ENCODE peak calls at places on chromosome 6, in seven cellular contexts. One of them, this sample, is unnamed.

GRCh38 chr6:90338409-90338808 is 41.8 kb upstream of the BACH2 start:
- DNase-seq in heart left ventricle: no peak
- DNase-seq in coronary artery: no peak
- DNase-seq in colonic mucosa: no peak
- DNase-seq in SK-N-SH: no peak
- DNase-seq in astrocyte: peak
- DNase-seq in PC-9: peak
- DNase-seq in this sample: no peak

GRCh38 chr6:84776392-84776791 is 12.0 kb upstream of the TBX18 start:
- DNase-seq in SK-N-SH: no peak
- DNase-seq in coronary artery: no peak
- DNase-seq in heart left ventricle: no peak
- DNase-seq in PC-9: no peak
- DNase-seq in astrocyte: no peak
- DNase-seq in colonic mucosa: no peak
- DNase-seq in this sample: no peak

GRCh38 chr6:170553686-170554085 is 483 bp upstream of the TBP start:
- DNase-seq in heart left ventricle: peak
- DNase-seq in colonic mucosa: no peak
- DNase-seq in astrocyte: peak
- DNase-seq in PC-9: peak
- DNase-seq in SK-N-SH: no peak
- DNase-seq in coronary artery: no peak
- DNase-seq in this sample: no peak

GRCh38 chr6:63516186-63516944 is 55.9 kb upstream of the LOC128125822 start:
- DNase-seq in colonic mucosa: no peak
- DNase-seq in coronary artery: no peak
- DNase-seq in PC-9: peak
- DNase-seq in SK-N-SH: no peak
- DNase-seq in heart left ventricle: no peak
- DNase-seq in astrocyte: peak
- DNase-seq in this sample: no peak

GRCh38 chr6:29705389-29706231 is 17.6 kb upstream of the HLA-F start:
- DNase-seq in heart left ventricle: no peak
- DNase-seq in coronary artery: peak
- DNase-seq in astrocyte: peak
- DNase-seq in SK-N-SH: peak
- DNase-seq in colonic mucosa: peak
- DNase-seq in PC-9: no peak
- DNase-seq in this sample: no peak

GRCh38 chr6:47241742-47242482 is 67.8 kb downstream of the TNFRSF21 start:
- DNase-seq in astrocyte: no peak
- DNase-seq in colonic mucosa: no peak
- DNase-seq in heart left ventricle: peak
- DNase-seq in coronary artery: no peak
- DNase-seq in PC-9: no peak
- DNase-seq in SK-N-SH: no peak
- DNase-seq in this sample: no peak

GRCh38 chr6:36576573-36576972 is 17.6 kb upstream of the SRSF3 start:
- DNase-seq in SK-N-SH: no peak
- DNase-seq in coronary artery: no peak
- DNase-seq in PC-9: no peak
- DNase-seq in astrocyte: no peak
- DNase-seq in heart left ventricle: no peak
- DNase-seq in colonic mucosa: no peak
- DNase-seq in this sample: no peak

GRCh38 chr6:116561377-116562018 is 7.9 kb downstream of the CALHM4 start:
- DNase-seq in colonic mucosa: peak
- DNase-seq in coronary artery: peak
- DNase-seq in heart left ventricle: peak
- DNase-seq in PC-9: peak
- DNase-seq in astrocyte: peak
- DNase-seq in SK-N-SH: peak
- DNase-seq in this sample: peak

GRCh38 chr6:3838992-3839867 is 9.9 kb upstream of the FAM50B start:
- DNase-seq in coronary artery: no peak
- DNase-seq in colonic mucosa: no peak
- DNase-seq in PC-9: no peak
- DNase-seq in astrocyte: no peak
- DNase-seq in SK-N-SH: no peak
- DNase-seq in heart left ventricle: no peak
- DNase-seq in this sample: no peak

GRCh38 chr6:46746691-46747090 is at the start of gene ANKRD66:
- DNase-seq in PC-9: no peak
- DNase-seq in colonic mucosa: no peak
- DNase-seq in coronary artery: no peak
- DNase-seq in heart left ventricle: no peak
- DNase-seq in astrocyte: no peak
- DNase-seq in SK-N-SH: no peak
- DNase-seq in this sample: no peak

GRCh38 chr6:143677891-143678737 is at the start of gene PHACTR2:
- DNase-seq in PC-9: peak
- DNase-seq in heart left ventricle: peak
- DNase-seq in SK-N-SH: peak
- DNase-seq in coronary artery: peak
- DNase-seq in astrocyte: peak
- DNase-seq in colonic mucosa: peak
- DNase-seq in this sample: peak

DNA sequence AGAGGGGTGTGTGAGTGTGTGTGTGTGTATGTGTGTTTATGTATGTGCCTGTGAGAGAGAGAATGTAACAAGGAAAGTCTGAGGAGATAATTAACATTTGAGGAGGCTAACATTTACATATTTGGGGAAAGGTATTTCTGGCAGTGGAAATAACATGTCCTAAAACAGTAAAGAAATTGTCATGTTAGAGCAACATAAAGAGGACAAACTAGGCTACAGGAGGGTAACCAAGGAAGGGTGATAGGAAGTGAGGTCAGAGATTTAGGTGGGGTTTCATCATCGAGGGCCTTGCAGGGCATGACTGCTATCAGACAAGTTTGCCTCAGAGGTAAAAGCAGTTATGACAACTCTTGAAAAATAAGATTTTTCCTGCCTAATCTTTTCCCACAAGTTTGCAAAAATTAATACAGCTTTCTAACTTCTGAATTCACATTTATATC is 30.3 kb upstream of the RHAG start:
- DNase-seq in heart left ventricle: no peak
- DNase-seq in coronary artery: no peak
- DNase-seq in SK-N-SH: no peak
- DNase-seq in PC-9: no peak
- DNase-seq in colonic mucosa: no peak
- DNase-seq in astrocyte: no peak
- DNase-seq in this sample: no peak
- H3K4me3 ChIP-seq in heart left ventricle: no peak
- H3K4me3 ChIP-seq in coronary artery: no peak
- H3K4me3 ChIP-seq in SK-N-SH: no peak
- H3K4me3 ChIP-seq in PC-9: no peak
- H3K4me3 ChIP-seq in colonic mucosa: no peak
- H3K4me3 ChIP-seq in astrocyte: no peak
- H3K4me3 ChIP-seq in this sample: no peak

GRCh38 chr6:13427838-13428527 is 59.4 kb downstream of the GFOD1 start:
- DNase-seq in coronary artery: peak
- DNase-seq in astrocyte: no peak
- DNase-seq in SK-N-SH: no peak
- DNase-seq in heart left ventricle: no peak
- DNase-seq in colonic mucosa: no peak
- DNase-seq in PC-9: no peak
- DNase-seq in this sample: no peak
- TF ChIP-seq CTCF in coronary artery: no peak
- TF ChIP-seq CTCF in astrocyte: no peak
- TF ChIP-seq CTCF in SK-N-SH: no peak
- TF ChIP-seq CTCF in heart left ventricle: no peak
- TF ChIP-seq CTCF in colonic mucosa: no peak
- TF ChIP-seq CTCF in PC-9: no peak
- TF ChIP-seq CTCF in this sample: no peak

GRCh38 chr6:33586108-33586640 is 6.1 kb upstream of the BAK1 start:
- DNase-seq in PC-9: no peak
- DNase-seq in astrocyte: no peak
- DNase-seq in colonic mucosa: no peak
- DNase-seq in heart left ventricle: no peak
- DNase-seq in coronary artery: no peak
- DNase-seq in SK-N-SH: no peak
- DNase-seq in this sample: no peak
- H3K4me3 ChIP-seq in PC-9: no peak
- H3K4me3 ChIP-seq in astrocyte: no peak
- H3K4me3 ChIP-seq in colonic mucosa: no peak
- H3K4me3 ChIP-seq in heart left ventricle: no peak
- H3K4me3 ChIP-seq in coronary artery: peak
- H3K4me3 ChIP-seq in SK-N-SH: no peak
- H3K4me3 ChIP-seq in this sample: no peak

GRCh38 chr6:135183532-135184440 is 2.7 kb downstream of the MYB start:
- DNase-seq in SK-N-SH: peak
- DNase-seq in astrocyte: peak
- DNase-seq in coronary artery: no peak
- DNase-seq in colonic mucosa: peak
- DNase-seq in PC-9: peak
- DNase-seq in heart left ventricle: no peak
- DNase-seq in this sample: peak
- TF ChIP-seq CTCF in SK-N-SH: peak
- TF ChIP-seq CTCF in astrocyte: peak
- TF ChIP-seq CTCF in coronary artery: peak
- TF ChIP-seq CTCF in colonic mucosa: peak
- TF ChIP-seq CTCF in PC-9: peak
- TF ChIP-seq CTCF in heart left ventricle: peak
- TF ChIP-seq CTCF in this sample: no peak

DNA sequence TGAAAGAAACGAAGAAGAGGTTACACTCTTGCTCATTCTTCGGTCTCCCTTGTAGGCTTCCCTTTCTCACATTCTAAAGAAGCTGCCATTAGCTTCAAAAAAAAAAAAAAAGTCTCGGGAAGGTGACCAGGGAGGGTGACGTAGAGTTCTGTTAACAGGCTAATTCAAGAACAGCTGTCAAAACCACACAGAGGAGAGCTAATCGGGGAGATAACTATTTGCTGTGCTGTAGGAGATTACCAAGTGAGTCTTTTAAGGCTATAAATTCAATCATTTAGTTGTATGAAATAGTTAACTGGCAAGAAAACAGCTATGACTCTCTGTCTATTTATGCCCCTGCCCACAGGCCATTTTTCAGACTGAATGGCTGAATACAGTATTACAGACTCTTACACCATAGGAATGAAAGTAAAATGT is 256.8 kb downstream of the SYNE1 start:
- DNase-seq in coronary artery: no peak
- DNase-seq in astrocyte: peak
- DNase-seq in colonic mucosa: no peak
- DNase-seq in PC-9: no peak
- DNase-seq in SK-N-SH: peak
- DNase-seq in heart left ventricle: no peak
- DNase-seq in this sample: no peak
- H3K4me3 ChIP-seq in coronary artery: peak
- H3K4me3 ChIP-seq in astrocyte: peak
- H3K4me3 ChIP-seq in colonic mucosa: no peak
- H3K4me3 ChIP-seq in PC-9: no peak
- H3K4me3 ChIP-seq in SK-N-SH: peak
- H3K4me3 ChIP-seq in heart left ventricle: peak
- H3K4me3 ChIP-seq in this sample: no peak

GRCh38 chr6:142280927-142281326 is 20.9 kb upstream of the ADGRG6 start:
- DNase-seq in heart left ventricle: no peak
- DNase-seq in SK-N-SH: no peak
- DNase-seq in astrocyte: no peak
- DNase-seq in coronary artery: no peak
- DNase-seq in PC-9: no peak
- DNase-seq in colonic mucosa: no peak
- DNase-seq in this sample: no peak
- TF ChIP-seq CTCF in heart left ventricle: no peak
- TF ChIP-seq CTCF in SK-N-SH: no peak
- TF ChIP-seq CTCF in astrocyte: no peak
- TF ChIP-seq CTCF in coronary artery: no peak
- TF ChIP-seq CTCF in PC-9: no peak
- TF ChIP-seq CTCF in colonic mucosa: no peak
- TF ChIP-seq CTCF in this sample: no peak

GRCh38 chr6:138161434-138162103 is at the start of gene ARFGEF3:
- DNase-seq in astrocyte: peak
- DNase-seq in PC-9: peak
- DNase-seq in coronary artery: no peak
- DNase-seq in colonic mucosa: peak
- DNase-seq in SK-N-SH: peak
- DNase-seq in heart left ventricle: peak
- DNase-seq in this sample: peak
- H3K4me3 ChIP-seq in astrocyte: peak
- H3K4me3 ChIP-seq in PC-9: peak
- H3K4me3 ChIP-seq in coronary artery: peak
- H3K4me3 ChIP-seq in colonic mucosa: peak
- H3K4me3 ChIP-seq in SK-N-SH: peak
- H3K4me3 ChIP-seq in heart left ventricle: peak
- H3K4me3 ChIP-seq in this sample: peak

DNA sequence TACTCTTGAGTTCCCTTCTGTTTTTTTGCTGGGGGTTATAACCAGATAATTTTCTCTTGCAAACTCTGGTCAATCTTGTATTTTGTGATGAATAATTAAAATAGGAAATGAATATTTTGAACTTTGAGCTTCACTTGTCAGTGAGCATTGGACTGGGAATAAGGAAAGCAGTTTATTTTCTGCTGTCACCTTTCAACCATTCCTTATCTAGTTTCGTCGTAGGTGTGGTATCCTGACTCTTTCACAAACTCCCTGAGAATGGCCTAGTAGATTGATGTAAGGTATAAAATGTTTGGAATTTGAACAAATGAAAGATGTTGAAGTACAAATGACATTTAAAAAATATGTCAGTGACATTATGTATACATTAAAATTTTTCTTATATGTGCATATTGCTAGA is 98.0 kb downstream of the ZFAND3 start:
- DNase-seq in heart left ventricle: no peak
- DNase-seq in SK-N-SH: no peak
- DNase-seq in colonic mucosa: no peak
- DNase-seq in PC-9: no peak
- DNase-seq in astrocyte: no peak
- DNase-seq in coronary artery: no peak
- DNase-seq in this sample: no peak
- TF ChIP-seq CTCF in heart left ventricle: no peak
- TF ChIP-seq CTCF in SK-N-SH: no peak
- TF ChIP-seq CTCF in colonic mucosa: no peak
- TF ChIP-seq CTCF in PC-9: no peak
- TF ChIP-seq CTCF in astrocyte: no peak
- TF ChIP-seq CTCF in coronary artery: no peak
- TF ChIP-seq CTCF in this sample: no peak